ENCODE peak calls at places on chromosomes 4 and X, in four cellular contexts. One of them, this sample, is unnamed.
A peak's percentile ranks its signal among the peaks of the same experiment; 100 is the strongest.

GRCh38 chrX:104315555-104315954 is 60.8 kb upstream of the ESX1 start:
- DNase-seq in K562: no peak
- DNase-seq in HepG2: no peak
- DNase-seq in WTC11: no peak
- DNase-seq in this sample: no peak

GRCh38 chr4:78656968-78657445 is 105.4 kb downstream of the ANXA3 start:
- DNase-seq in K562: peak; percentile 25
- DNase-seq in HepG2: no peak
- DNase-seq in WTC11: no peak
- DNase-seq in this sample: no peak

GRCh38 chrX:136061302-136061701 is 76.1 kb downstream of the SLC9A6 start:
- DNase-seq in HepG2: no peak
- DNase-seq in K562: no peak
- DNase-seq in WTC11: no peak
- DNase-seq in this sample: no peak

GRCh38 chrX:34338046-34338445 is 205.9 kb upstream of the FAM47A start:
- DNase-seq in HepG2: no peak
- DNase-seq in WTC11: no peak
- DNase-seq in K562: no peak
- DNase-seq in this sample: no peak

GRCh38 chrX:107449490-107450175 is at the start of gene FRMPD3:
- DNase-seq in HepG2: no peak
- DNase-seq in K562: no peak
- DNase-seq in WTC11: no peak
- DNase-seq in this sample: no peak

GRCh38 chr4:80183196-80184052 is 13.9 kb upstream of the PRDM8 start:
- DNase-seq in K562: no peak
- DNase-seq in WTC11: no peak
- DNase-seq in HepG2: no peak
- DNase-seq in this sample: no peak

GRCh38 chr4:40940764-40941163 is 191.0 kb downstream of the NSUN7 start:
- DNase-seq in K562: no peak
- DNase-seq in HepG2: no peak
- DNase-seq in WTC11: no peak
- DNase-seq in this sample: no peak

GRCh38 chr4:27666943-27667342 is 806.3 kb downstream of the STIM2 start:
- DNase-seq in WTC11: peak; percentile 20
- DNase-seq in K562: peak; percentile 3
- DNase-seq in HepG2: no peak
- DNase-seq in this sample: no peak

GRCh38 chrX:40773809-40774208 is 38.5 kb upstream of the MED14 start:
- DNase-seq in HepG2: no peak
- DNase-seq in K562: no peak
- DNase-seq in WTC11: no peak
- DNase-seq in this sample: no peak

GRCh38 chr4:26331380-26331945 is 10.6 kb downstream of the RBPJ start:
- DNase-seq in K562: no peak
- DNase-seq in HepG2: no peak
- DNase-seq in WTC11: no peak
- DNase-seq in this sample: no peak

GRCh38 chrX:102599950-102600579 is 750 bp downstream of the ARMCX5 start:
- DNase-seq in HepG2: no peak
- DNase-seq in K562: peak; percentile 8
- DNase-seq in WTC11: no peak
- DNase-seq in this sample: no peak

GRCh38 chr4:187606581-187606980 is 389.0 kb upstream of the ZFP42 start:
- DNase-seq in HepG2: peak; percentile 50
- DNase-seq in WTC11: peak; percentile 48
- DNase-seq in K562: peak; percentile 37
- DNase-seq in this sample: no peak

GRCh38 chrX:120260369-120260768 is 9.8 kb downstream of the ZBTB33 start:
- DNase-seq in HepG2: no peak
- DNase-seq in K562: no peak
- DNase-seq in WTC11: no peak
- DNase-seq in this sample: no peak

GRCh38 chr4:94802091-94802490 is 44.3 kb downstream of the BMPR1B start:
- DNase-seq in WTC11: no peak
- DNase-seq in HepG2: no peak
- DNase-seq in K562: no peak
- DNase-seq in this sample: no peak

GRCh38 chr4:2923141-2923551 is 40.1 kb downstream of the NOP14 start:
- DNase-seq in WTC11: no peak
- DNase-seq in HepG2: no peak
- DNase-seq in K562: no peak
- DNase-seq in this sample: no peak

GRCh38 chr4:100299019-100299418 is 108.8 kb upstream of the DDIT4L start:
- DNase-seq in HepG2: no peak
- DNase-seq in WTC11: no peak
- DNase-seq in K562: no peak
- DNase-seq in this sample: no peak

GRCh38 chr4:139651282-139652194 is 14.1 kb upstream of the MGST2 start:
- DNase-seq in K562: peak; percentile 73
- DNase-seq in HepG2: peak; percentile 56
- DNase-seq in WTC11: peak; percentile 73
- DNase-seq in this sample: no peak

GRCh38 chr4:74112399-74113090 is 13.6 kb upstream of the CXCL2 start:
- DNase-seq in WTC11: no peak
- DNase-seq in K562: no peak
- DNase-seq in HepG2: no peak
- DNase-seq in this sample: no peak

GRCh38 chr4:38759077-38759789 is 23.6 kb downstream of the TLR10 start:
- DNase-seq in K562: peak; percentile 48
- DNase-seq in WTC11: peak; percentile 67
- DNase-seq in HepG2: peak; percentile 39
- DNase-seq in this sample: peak; percentile 77

GRCh38 chrX:39112143-39112542 is 310.9 kb downstream of the MID1IP1 start:
- DNase-seq in HepG2: no peak
- DNase-seq in K562: no peak
- DNase-seq in WTC11: no peak
- DNase-seq in this sample: no peak

GRCh38 chr4:158938462-158939044 is 164.3 kb upstream of the RAPGEF2 start:
- DNase-seq in K562: no peak
- DNase-seq in HepG2: no peak
- DNase-seq in WTC11: no peak
- DNase-seq in this sample: no peak

GRCh38 chrX:110021180-110022022 is 18.5 kb downstream of the TMEM164 start:
- DNase-seq in HepG2: no peak
- DNase-seq in K562: no peak
- DNase-seq in WTC11: no peak
- DNase-seq in this sample: no peak

GRCh38 chr4:158636619-158637018 is 35.1 kb downstream of the C4orf46 start:
- DNase-seq in K562: no peak
- DNase-seq in WTC11: no peak
- DNase-seq in HepG2: no peak
- DNase-seq in this sample: no peak

GRCh38 chrX:18674417-18674787 is 2.5 kb upstream of the RS1 start:
- DNase-seq in K562: peak; percentile 27
- DNase-seq in WTC11: peak; percentile 58
- DNase-seq in HepG2: no peak
- DNase-seq in this sample: no peak

GRCh38 chr4:156294577-156294976 is 340.9 kb upstream of the CTSO start:
- DNase-seq in WTC11: no peak
- DNase-seq in HepG2: peak; percentile 35
- DNase-seq in K562: no peak
- DNase-seq in this sample: no peak

GRCh38 chr4:143617994-143618679 is 82.3 kb downstream of the FREM3 start:
- DNase-seq in WTC11: no peak
- DNase-seq in HepG2: no peak
- DNase-seq in K562: no peak
- DNase-seq in this sample: no peak

GRCh38 chr4:143618811-143619210 is 81.7 kb downstream of the FREM3 start:
- DNase-seq in WTC11: no peak
- DNase-seq in HepG2: no peak
- DNase-seq in K562: no peak
- DNase-seq in this sample: no peak

GRCh38 chr4:143616771-143617170 is 83.7 kb downstream of the FREM3 start:
- DNase-seq in K562: no peak
- DNase-seq in WTC11: no peak
- DNase-seq in HepG2: no peak
- DNase-seq in this sample: peak; percentile 48
- TF ChIP-seq CBFB in K562: no peak
- TF ChIP-seq CBFB in WTC11: no peak
- TF ChIP-seq CBFB in HepG2: no peak
- TF ChIP-seq CBFB in this sample: peak; percentile 86

DNA sequence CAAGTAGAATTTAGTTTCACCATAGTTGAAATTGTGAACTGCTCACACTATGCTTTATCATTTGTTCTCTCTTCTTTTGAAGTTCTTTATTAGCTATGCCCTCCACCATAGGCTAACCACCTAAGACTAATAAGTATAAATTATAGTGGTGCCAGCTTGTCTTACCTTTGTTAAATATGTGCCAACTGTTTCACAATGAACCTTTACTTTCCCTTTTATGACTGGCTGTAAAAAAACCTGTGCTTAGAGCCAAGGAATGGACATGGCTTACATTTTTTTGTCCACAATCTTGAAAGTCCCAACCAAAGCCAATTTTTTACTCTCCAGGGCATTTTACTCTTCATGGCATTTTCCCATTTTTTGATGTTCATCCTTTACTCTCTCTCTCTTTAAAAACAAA is 123.5 kb upstream of the LEF1 start:
- DNase-seq in K562: no peak
- DNase-seq in HepG2: no peak
- DNase-seq in WTC11: no peak
- DNase-seq in this sample: no peak
- TF ChIP-seq CBFB in K562: no peak
- TF ChIP-seq CBFB in HepG2: no peak
- TF ChIP-seq CBFB in WTC11: no peak
- TF ChIP-seq CBFB in this sample: no peak

GRCh38 chr4:8285143-8285975 is 15.8 kb downstream of the HTRA3 start:
- DNase-seq in WTC11: no peak
- DNase-seq in K562: no peak
- DNase-seq in HepG2: no peak
- DNase-seq in this sample: no peak

GRCh38 chr4:8285976-8286718 is 16.6 kb downstream of the HTRA3 start:
- DNase-seq in HepG2: no peak
- DNase-seq in WTC11: no peak
- DNase-seq in K562: no peak
- DNase-seq in this sample: no peak

GRCh38 chr4:8289151-8289750 is 19.7 kb downstream of the HTRA3 start:
- DNase-seq in K562: no peak
- DNase-seq in WTC11: no peak
- DNase-seq in HepG2: no peak
- DNase-seq in this sample: no peak

GRCh38 chr4:8286719-8287355 is 17.3 kb downstream of the HTRA3 start:
- DNase-seq in K562: no peak
- DNase-seq in WTC11: no peak
- DNase-seq in HepG2: no peak
- DNase-seq in this sample: no peak

DNA sequence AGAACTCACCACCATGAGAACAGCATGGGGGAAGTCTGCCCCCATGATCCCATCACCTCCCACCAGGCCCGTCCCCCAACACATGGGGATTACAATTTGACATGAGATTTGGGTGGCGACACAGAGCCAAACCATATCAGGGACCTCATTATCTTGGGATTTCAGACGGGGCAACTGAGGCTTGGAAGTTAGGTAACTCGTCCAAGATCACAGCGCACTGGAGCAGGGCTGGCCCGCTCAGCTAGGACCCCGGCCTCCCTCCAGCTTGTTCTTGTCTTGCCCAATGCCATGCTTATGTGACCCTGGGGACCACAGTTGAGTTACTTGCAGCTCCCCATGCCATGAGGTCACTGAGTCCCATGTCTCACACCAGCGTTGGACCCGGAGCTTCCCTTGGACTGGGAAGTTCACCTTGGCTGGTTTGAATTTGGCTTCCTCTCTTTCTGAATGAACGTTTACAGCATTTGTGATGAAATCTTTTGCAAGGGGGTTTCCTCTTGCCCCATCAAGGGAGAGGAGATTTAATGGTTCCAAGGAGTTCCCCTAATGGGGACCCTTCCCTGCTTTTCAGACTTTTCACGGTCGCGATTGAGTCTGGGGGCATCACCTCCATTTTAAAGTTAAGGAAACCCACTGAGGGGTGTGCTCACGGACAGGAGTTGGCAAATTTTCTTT is 18.2 kb downstream of the HTRA3 start:
- DNase-seq in K562: no peak
- DNase-seq in HepG2: no peak
- DNase-seq in WTC11: no peak
- DNase-seq in this sample: no peak
- TF ChIP-seq CBFB in K562: no peak
- TF ChIP-seq CBFB in HepG2: no peak
- TF ChIP-seq CBFB in WTC11: no peak
- TF ChIP-seq CBFB in this sample: no peak

DNA sequence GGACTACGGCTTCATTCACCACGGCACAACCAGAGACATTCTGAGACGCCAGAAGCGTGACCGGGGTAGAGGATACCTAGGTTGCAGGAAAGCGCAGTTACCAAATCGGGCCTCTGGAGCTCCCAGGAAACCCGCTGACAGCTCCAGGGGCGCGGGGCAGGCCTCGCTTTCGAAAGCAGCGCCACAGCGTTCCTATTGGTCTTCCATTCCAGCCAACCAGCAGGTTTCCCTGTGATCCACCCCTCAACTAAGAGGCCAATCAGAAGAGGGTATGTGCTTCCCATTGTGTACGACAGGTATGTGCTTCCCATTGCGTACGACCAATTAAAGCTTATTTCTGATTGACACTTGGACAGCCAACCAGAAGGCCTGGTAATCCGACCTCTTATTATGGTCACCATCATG is 14.9 kb downstream of the SNX12 start:
- DNase-seq in HepG2: no peak
- DNase-seq in K562: no peak
- DNase-seq in WTC11: peak; percentile 76
- DNase-seq in this sample: peak; percentile 68
- TF ChIP-seq CBFB in HepG2: no peak
- TF ChIP-seq CBFB in K562: no peak
- TF ChIP-seq CBFB in WTC11: no peak
- TF ChIP-seq CBFB in this sample: no peak

DNA sequence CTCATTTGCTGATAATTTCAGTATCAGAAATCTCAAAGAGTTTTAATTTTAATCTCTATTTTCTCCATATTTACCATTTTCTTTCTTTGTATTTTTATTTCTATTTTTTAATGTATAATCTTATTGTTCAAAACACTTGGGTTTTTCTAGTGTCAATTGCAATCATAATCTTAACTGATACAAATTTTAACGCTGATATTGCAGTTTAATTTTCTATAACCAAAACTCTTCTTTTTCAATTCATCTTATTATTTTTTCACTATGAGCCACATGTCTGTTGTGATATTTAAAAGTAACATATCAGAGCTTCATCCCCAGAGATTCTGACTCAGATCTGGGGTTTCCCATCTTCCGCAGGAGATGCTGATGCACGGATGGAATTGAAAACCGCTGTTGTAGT is 16.2 kb downstream of the ADAM29 start:
- DNase-seq in K562: no peak
- DNase-seq in WTC11: no peak
- DNase-seq in HepG2: no peak
- DNase-seq in this sample: no peak
- TF ChIP-seq CBFB in K562: no peak
- TF ChIP-seq CBFB in WTC11: no peak
- TF ChIP-seq CBFB in HepG2: no peak
- TF ChIP-seq CBFB in this sample: no peak

DNA sequence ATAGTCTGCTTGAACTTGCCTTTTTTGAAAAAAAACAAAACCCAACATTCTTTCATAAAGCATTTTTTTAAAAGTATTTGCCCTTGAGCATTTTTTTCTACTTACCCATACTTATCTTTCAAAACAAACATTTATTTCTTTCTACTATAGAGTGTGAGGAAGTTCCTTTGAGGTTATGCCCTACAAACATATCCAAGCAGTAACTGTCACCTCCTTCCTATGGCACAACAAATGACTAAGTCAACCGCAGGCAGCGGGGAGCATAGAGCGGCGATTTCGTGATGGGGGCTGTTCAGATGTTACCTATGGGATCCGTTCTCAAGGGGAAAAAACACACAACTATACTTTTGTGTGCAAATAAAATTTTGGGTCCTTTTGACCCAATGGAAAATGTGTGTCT is 19.4 kb downstream of the SPRY1 start:
- DNase-seq in WTC11: no peak
- DNase-seq in HepG2: peak; percentile 82
- DNase-seq in K562: peak; percentile 41
- DNase-seq in this sample: no peak
- TF ChIP-seq CBFB in WTC11: no peak
- TF ChIP-seq CBFB in HepG2: peak; percentile 84
- TF ChIP-seq CBFB in K562: no peak
- TF ChIP-seq CBFB in this sample: no peak